ENCODE peak calls at places on chromosome 4, in seven cellular contexts. N is AG08395, S is nucleus accumbens, K is HFF-Myc, U is GM13977, W is anterior cingulate cortex, E is NCI-H1092. O is an unnamed sample.

GRCh38 chr4:6327220-6327917 is 57.7 kb downstream of the WFS1 start:
- DNase-seq in N (peak), S (peak), K (peak), U (peak), W (peak), E (peak), O (no peak)

GRCh38 chr4:71229477-71230257 is 109.2 kb upstream of the SLC4A4 start:
- DNase-seq in N (peak), S (no peak), K (no peak), U (peak), W (no peak), E (peak), O (no peak)

GRCh38 chr4:131450572-131451209 is 1698.4 kb upstream of the PCDH10 start:
- DNase-seq in N (no peak), S (no peak), K (no peak), U (no peak), W (no peak), E (no peak), O (no peak)

GRCh38 chr4:1345905-1346780 is 865 bp upstream of the UVSSA start:
- DNase-seq in N (peak), S (peak), K (no peak), U (peak), W (no peak), E (no peak), O (no peak)

GRCh38 chr4:41990383-41991111 is at the start of gene SLC30A9:
- DNase-seq in N (peak), S (peak), K (peak), U (peak), W (peak), E (peak), O (peak)

GRCh38 chr4:132101526-132101925 is 1047.6 kb upstream of the PCDH10 start:
- DNase-seq in N (peak), S (no peak), K (no peak), U (no peak), W (no peak), E (no peak), O (no peak)

GRCh38 chr4:76301068-76301774 is 5.3 kb upstream of the STBD1 start:
- DNase-seq in N (peak), S (no peak), K (peak), U (peak), W (no peak), E (no peak), O (no peak)

GRCh38 chr4:168509786-168510185 is 12.9 kb downstream of the PALLD start:
- DNase-seq in N (peak), S (no peak), K (no peak), U (no peak), W (no peak), E (no peak), O (no peak)

GRCh38 chr4:89486042-89486441 is 178.4 kb upstream of the GPRIN3 start:
- DNase-seq in N (peak), S (no peak), K (peak), U (peak), W (no peak), E (no peak), O (no peak)

GRCh38 chr4:7361256-7361655 is 73.5 kb downstream of the PSAPL1 start:
- DNase-seq in N (no peak), S (no peak), K (no peak), U (no peak), W (no peak), E (no peak), O (no peak)

GRCh38 chr4:16122784-16123183 is 39.0 kb upstream of the PROM1 start:
- DNase-seq in N (no peak), S (no peak), K (no peak), U (no peak), W (no peak), E (no peak), O (no peak)